ENCODE peak calls at places on chromosomes 2 and 18, in five cellular contexts. F is IMR-90, C is A549, U is K562, X is GM12878. R is an unnamed sample.

GRCh38 chr18:49613141-49613641 is 51.3 kb downstream of the LIPG start:
- DNase-seq in U (no peak), X (no peak), C (no peak), F (no peak), R (no peak)

GRCh38 chr2:120761164-120761861 is 25.6 kb downstream of the GLI2 start:
- DNase-seq in C (no peak), F (no peak), X (no peak), U (no peak), R (no peak)

GRCh38 chr2:189312643-189313042 is 128.6 kb upstream of the WDR75 start:
- DNase-seq in C (no peak), U (no peak), X (no peak), F (no peak), R (no peak)

GRCh38 chr2:218999881-219000568 is 6.8 kb upstream of the CRYBA2 start:
- DNase-seq in X (no peak), C (no peak), U (no peak), F (no peak), R (peak)

GRCh38 chr18:14970027-14970426 is 222.1 kb downstream of the ANKRD30B start:
- DNase-seq in C (no peak), F (no peak), U (no peak), X (no peak), R (no peak)

GRCh38 chr2:160469164-160469563 is 24.4 kb downstream of the RBMS1 start:
- DNase-seq in F (no peak), U (no peak), X (no peak), C (no peak), R (no peak)

GRCh38 chr2:203569677-203570316 is 34.7 kb upstream of the RAPH1 start:
- DNase-seq in F (no peak), U (no peak), C (no peak), X (no peak), R (no peak)

GRCh38 chr2:88622307-88622706 is 5.0 kb downstream of the EIF2AK3 start:
- DNase-seq in U (no peak), C (no peak), X (no peak), F (no peak), R (peak)

GRCh38 chr2:195425328-195425727 is 231.7 kb upstream of the SLC39A10 start:
- DNase-seq in F (no peak), U (no peak), X (no peak), C (no peak), R (no peak)

GRCh38 chr2:9958057-9958456 is 6.6 kb downstream of the GRHL1 start:
- DNase-seq in X (no peak), U (no peak), C (no peak), F (no peak), R (no peak)

GRCh38 chr2:86102157-86102556 is 3.5 kb downstream of the POLR1A start:
- DNase-seq in F (no peak), X (no peak), C (no peak), U (no peak), R (no peak)

GRCh38 chr18:45505497-45506206 is 109.6 kb upstream of the SLC14A2 start:
- DNase-seq in U (no peak), X (no peak), C (no peak), F (no peak), R (no peak)

GRCh38 chr18:7677001-7677400 is 109.9 kb downstream of the PTPRM start:
- DNase-seq in C (no peak), U (no peak), F (no peak), X (no peak), R (no peak)

GRCh38 chr2:233409286-233409991 is 55.1 kb downstream of the DGKD start:
- DNase-seq in U (peak), X (no peak), F (no peak), C (peak), R (no peak)

GRCh38 chr2:172094319-172095145 is 8.2 kb downstream of the DLX2 start:
- DNase-seq in F (no peak), C (peak), X (no peak), U (no peak), R (peak)

GRCh38 chr2:172096661-172097547 is 5.8 kb downstream of the DLX2 start:
- DNase-seq in X (no peak), F (peak), U (no peak), C (no peak), R (peak)

GRCh38 chr2:172095146-172095904 is 7.4 kb downstream of the DLX2 start:
- DNase-seq in C (peak), F (peak), X (no peak), U (no peak), R (peak)

GRCh38 chr2:172097557-172098131 is 5.1 kb downstream of the DLX2 start:
- DNase-seq in C (no peak), F (no peak), U (peak), X (no peak), R (peak)

GRCh38 chr2:172095905-172096660 is 6.6 kb downstream of the DLX2 start:
- DNase-seq in X (no peak), C (no peak), U (no peak), F (no peak), R (peak)
- TF ChIP-seq RCOR1 in X (no peak), C (no peak), U (no peak), F (no peak), R (no peak)

GRCh38 chr2:224405412-224405811 is 3.5 kb upstream of the FAM124B start:
- DNase-seq in X (peak), U (no peak), C (no peak), F (no peak), R (no peak)
- TF ChIP-seq RCOR1 in X (no peak), U (no peak), C (no peak), F (no peak), R (no peak)

GRCh38 chr2:649461-650342 is 27.5 kb downstream of the TMEM18 start:
- DNase-seq in F (no peak), X (no peak), C (no peak), U (no peak), R (no peak)

GRCh38 chr2:647003-647560 is 30.1 kb downstream of the TMEM18 start:
- DNase-seq in X (no peak), F (no peak), U (no peak), C (no peak), R (no peak)

GRCh38 chr2:650343-651310 is 26.6 kb downstream of the TMEM18 start:
- DNase-seq in F (no peak), C (no peak), U (no peak), X (no peak), R (no peak)

GRCh38 chr2:648476-649424 is 28.5 kb downstream of the TMEM18 start:
- DNase-seq in F (no peak), U (no peak), X (no peak), C (no peak), R (no peak)

GRCh38 chr2:647691-648231 is 29.4 kb downstream of the TMEM18 start:
- DNase-seq in X (no peak), U (no peak), C (no peak), F (no peak), R (no peak)
- TF ChIP-seq RCOR1 in X (no peak), U (no peak), C (no peak), F (no peak), R (no peak)

GRCh38 chr2:30628341-30628740 is 178.9 kb downstream of the CAPN13 start:
- DNase-seq in X (no peak), C (no peak), U (no peak), F (peak), R (no peak)
- TF ChIP-seq RCOR1 in X (no peak), C (no peak), U (no peak), F (no peak), R (no peak)

GRCh38 chr2:192593561-192593960 is 398.8 kb upstream of the TMEFF2 start:
- DNase-seq in F (no peak), C (no peak), X (no peak), U (no peak), R (no peak)
- TF ChIP-seq RCOR1 in F (no peak), C (no peak), X (no peak), U (no peak), R (no peak)

GRCh38 chr2:112187046-112187715 is 49.0 kb downstream of the FBLN7 start:
- DNase-seq in C (no peak), U (no peak), X (no peak), F (no peak), R (no peak)
- TF ChIP-seq RCOR1 in C (no peak), U (no peak), X (no peak), F (no peak), R (no peak)

GRCh38 chr2:73359915-73360697 is 25.5 kb upstream of the ALMS1 start:
- DNase-seq in U (peak), F (no peak), C (no peak), X (no peak), R (peak)
- TF ChIP-seq RCOR1 in U (no peak), F (no peak), C (no peak), X (no peak), R (no peak)

R was measured in SK-N-SH.